ENCODE peak calls at places on chromosomes 3 and 15, in six cellular contexts. G, C, J, S, B and D are unnamed samples.

GRCh38 chr3:69763458-69763857 is 24.2 kb downstream of the MITF start:
- DNase-seq in J (no peak), G (no peak), C (no peak), B (no peak), S (no peak), D (no peak)

GRCh38 chr3:3209714-3210113 is 30.2 kb upstream of the CRBN start:
- DNase-seq in J (no peak), B (no peak), C (no peak), G (no peak), S (no peak), D (no peak)

GRCh38 chr3:170383567-170383966 is 26.1 kb downstream of the SKIL start:
- DNase-seq in J (no peak), S (no peak), G (no peak), B (no peak), C (no peak), D (no peak)

GRCh38 chr15:62124176-62124952 is 40.7 kb downstream of the C2CD4B start:
- DNase-seq in B (no peak), J (no peak), S (no peak), C (no peak), G (no peak), D (no peak)

GRCh38 chr3:52039846-52040245 is 16.5 kb downstream of the DUSP7 start:
- DNase-seq in G (no peak), C (no peak), B (no peak), J (peak), S (no peak), D (peak)

GRCh38 chr15:63402498-63403253 is 21.0 kb upstream of the CA12 start:
- DNase-seq in G (no peak), B (no peak), S (no peak), C (no peak), J (peak), D (peak)

GRCh38 chr15:83436513-83437158 is 10.5 kb upstream of the SH3GL3 start:
- DNase-seq in G (no peak), S (no peak), B (no peak), C (no peak), J (peak), D (peak)

GRCh38 chr3:42056840-42057239 is 34.3 kb upstream of the TRAK1 start:
- DNase-seq in C (no peak), J (no peak), S (no peak), B (no peak), G (no peak), D (no peak)

GRCh38 chr3:46135475-46135874 is 72.6 kb downstream of the CCR1 start:
- DNase-seq in B (no peak), S (no peak), C (no peak), J (peak), G (no peak), D (no peak)

GRCh38 chr3:120161902-120162301 is 67.7 kb upstream of the GSK3B start:
- DNase-seq in B (no peak), J (no peak), G (no peak), C (no peak), S (no peak), D (no peak)

GRCh38 chr3:3191675-3192480 is 12.4 kb upstream of the CRBN start:
- DNase-seq in G (no peak), J (no peak), S (no peak), B (no peak), C (no peak), D (no peak)

GRCh38 chr15:52440414-52440813 is 88.3 kb downstream of the MYO5A start:
- DNase-seq in B (no peak), J (peak), S (no peak), C (no peak), G (peak), D (no peak)